ENCODE peak calls at places on chromosomes 6 and 20, in eight cellular contexts. One of them, this sample, is unnamed.

GRCh38 chr20:47318596-47319516 is 37.6 kb downstream of the ZMYND8 start:
- DNase-seq in stromal cell of bone marrow: no peak
- DNase-seq in pancreas: peak; percentile 52
- DNase-seq in activated CD4-positive, alpha-beta T cell treated with anti-CD3 and anti-CD28 coated beads for 4 hours: no peak
- DNase-seq in type B pancreatic cell: peak; percentile 72
- DNase-seq in ovary: peak; percentile 88
- DNase-seq in cardiac fibroblast: peak; percentile 92
- DNase-seq in posterior cingulate gyrus: peak; percentile 39
- DNase-seq in this sample: peak; percentile 4

GRCh38 chr6:157764346-157765068 is 58.5 kb upstream of the SNX9 start:
- DNase-seq in posterior cingulate gyrus: peak; percentile 81
- DNase-seq in pancreas: peak; percentile 32
- DNase-seq in activated CD4-positive, alpha-beta T cell treated with anti-CD3 and anti-CD28 coated beads for 4 hours: peak; percentile 89
- DNase-seq in type B pancreatic cell: no peak
- DNase-seq in stromal cell of bone marrow: peak; percentile 100
- DNase-seq in ovary: peak; percentile 70
- DNase-seq in cardiac fibroblast: peak; percentile 99
- DNase-seq in this sample: peak; percentile 80

GRCh38 chr20:37362821-37363220 is 16.9 kb downstream of the SRC start:
- DNase-seq in cardiac fibroblast: no peak
- DNase-seq in type B pancreatic cell: no peak
- DNase-seq in activated CD4-positive, alpha-beta T cell treated with anti-CD3 and anti-CD28 coated beads for 4 hours: no peak
- DNase-seq in stromal cell of bone marrow: no peak
- DNase-seq in ovary: peak; percentile 17
- DNase-seq in posterior cingulate gyrus: no peak
- DNase-seq in pancreas: no peak
- DNase-seq in this sample: no peak

GRCh38 chr20:52312131-52312729 is 120.7 kb upstream of the ZFP64 start:
- DNase-seq in pancreas: peak; percentile 16
- DNase-seq in ovary: no peak
- DNase-seq in stromal cell of bone marrow: peak; percentile 49
- DNase-seq in cardiac fibroblast: peak; percentile 78
- DNase-seq in posterior cingulate gyrus: no peak
- DNase-seq in type B pancreatic cell: no peak
- DNase-seq in activated CD4-positive, alpha-beta T cell treated with anti-CD3 and anti-CD28 coated beads for 4 hours: peak; percentile 50
- DNase-seq in this sample: peak; percentile 20

GRCh38 chr6:17884501-17885039 is 102.9 kb downstream of the KIF13A start:
- DNase-seq in posterior cingulate gyrus: no peak
- DNase-seq in stromal cell of bone marrow: no peak
- DNase-seq in type B pancreatic cell: no peak
- DNase-seq in activated CD4-positive, alpha-beta T cell treated with anti-CD3 and anti-CD28 coated beads for 4 hours: no peak
- DNase-seq in pancreas: no peak
- DNase-seq in cardiac fibroblast: no peak
- DNase-seq in ovary: no peak
- DNase-seq in this sample: no peak

GRCh38 chr20:37711987-37712961 is 18.4 kb downstream of the CTNNBL1 start:
- DNase-seq in ovary: no peak
- DNase-seq in pancreas: no peak
- DNase-seq in type B pancreatic cell: no peak
- DNase-seq in posterior cingulate gyrus: no peak
- DNase-seq in stromal cell of bone marrow: no peak
- DNase-seq in cardiac fibroblast: no peak
- DNase-seq in activated CD4-positive, alpha-beta T cell treated with anti-CD3 and anti-CD28 coated beads for 4 hours: no peak
- DNase-seq in this sample: no peak

GRCh38 chr6:9717568-9717967 is 697.3 kb downstream of the TFAP2A start:
- DNase-seq in pancreas: no peak
- DNase-seq in type B pancreatic cell: no peak
- DNase-seq in posterior cingulate gyrus: no peak
- DNase-seq in ovary: no peak
- DNase-seq in activated CD4-positive, alpha-beta T cell treated with anti-CD3 and anti-CD28 coated beads for 4 hours: no peak
- DNase-seq in cardiac fibroblast: no peak
- DNase-seq in stromal cell of bone marrow: no peak
- DNase-seq in this sample: no peak

GRCh38 chr6:153790048-153790447 is 249.0 kb upstream of the OPRM1 start:
- DNase-seq in pancreas: no peak
- DNase-seq in posterior cingulate gyrus: no peak
- DNase-seq in ovary: no peak
- DNase-seq in stromal cell of bone marrow: peak; percentile 29
- DNase-seq in type B pancreatic cell: no peak
- DNase-seq in activated CD4-positive, alpha-beta T cell treated with anti-CD3 and anti-CD28 coated beads for 4 hours: no peak
- DNase-seq in cardiac fibroblast: peak; percentile 87
- DNase-seq in this sample: no peak

GRCh38 chr20:36634342-36634741 is 11.7 kb downstream of the SLA2 start:
- DNase-seq in stromal cell of bone marrow: no peak
- DNase-seq in posterior cingulate gyrus: no peak
- DNase-seq in pancreas: no peak
- DNase-seq in type B pancreatic cell: no peak
- DNase-seq in activated CD4-positive, alpha-beta T cell treated with anti-CD3 and anti-CD28 coated beads for 4 hours: no peak
- DNase-seq in ovary: no peak
- DNase-seq in cardiac fibroblast: no peak
- DNase-seq in this sample: no peak

GRCh38 chr6:11804706-11805105 is 26.1 kb upstream of the ADTRP start:
- DNase-seq in type B pancreatic cell: no peak
- DNase-seq in activated CD4-positive, alpha-beta T cell treated with anti-CD3 and anti-CD28 coated beads for 4 hours: no peak
- DNase-seq in posterior cingulate gyrus: no peak
- DNase-seq in ovary: no peak
- DNase-seq in pancreas: no peak
- DNase-seq in cardiac fibroblast: no peak
- DNase-seq in stromal cell of bone marrow: no peak
- DNase-seq in this sample: no peak

GRCh38 chr6:42269553-42269952 is 51.9 kb upstream of the MRPS10 start:
- DNase-seq in pancreas: no peak
- DNase-seq in ovary: no peak
- DNase-seq in stromal cell of bone marrow: no peak
- DNase-seq in posterior cingulate gyrus: no peak
- DNase-seq in cardiac fibroblast: no peak
- DNase-seq in activated CD4-positive, alpha-beta T cell treated with anti-CD3 and anti-CD28 coated beads for 4 hours: no peak
- DNase-seq in type B pancreatic cell: no peak
- DNase-seq in this sample: no peak

GRCh38 chr6:133778414-133778813 is 110.5 kb upstream of the TCF21 start:
- DNase-seq in ovary: no peak
- DNase-seq in type B pancreatic cell: no peak
- DNase-seq in posterior cingulate gyrus: no peak
- DNase-seq in cardiac fibroblast: peak; percentile 96
- DNase-seq in pancreas: no peak
- DNase-seq in stromal cell of bone marrow: peak; percentile 97
- DNase-seq in activated CD4-positive, alpha-beta T cell treated with anti-CD3 and anti-CD28 coated beads for 4 hours: no peak
- DNase-seq in this sample: no peak

GRCh38 chr20:35040090-35040489 is 52.5 kb downstream of the TRPC4AP start:
- DNase-seq in pancreas: no peak
- DNase-seq in cardiac fibroblast: no peak
- DNase-seq in posterior cingulate gyrus: no peak
- DNase-seq in ovary: no peak
- DNase-seq in activated CD4-positive, alpha-beta T cell treated with anti-CD3 and anti-CD28 coated beads for 4 hours: no peak
- DNase-seq in type B pancreatic cell: no peak
- DNase-seq in stromal cell of bone marrow: no peak
- DNase-seq in this sample: no peak

GRCh38 chr20:54208492-54209044 is 681 bp downstream of the PFDN4 start:
- DNase-seq in posterior cingulate gyrus: no peak
- DNase-seq in ovary: no peak
- DNase-seq in stromal cell of bone marrow: no peak
- DNase-seq in pancreas: no peak
- DNase-seq in type B pancreatic cell: no peak
- DNase-seq in cardiac fibroblast: peak; percentile 40
- DNase-seq in activated CD4-positive, alpha-beta T cell treated with anti-CD3 and anti-CD28 coated beads for 4 hours: peak; percentile 3
- DNase-seq in this sample: no peak

GRCh38 chr6:159984268-159984786 is 15.4 kb downstream of the IGF2R start:
- DNase-seq in type B pancreatic cell: no peak
- DNase-seq in activated CD4-positive, alpha-beta T cell treated with anti-CD3 and anti-CD28 coated beads for 4 hours: no peak
- DNase-seq in ovary: no peak
- DNase-seq in posterior cingulate gyrus: no peak
- DNase-seq in stromal cell of bone marrow: no peak
- DNase-seq in pancreas: no peak
- DNase-seq in cardiac fibroblast: peak; percentile 78
- DNase-seq in this sample: no peak

GRCh38 chr20:36315545-36316351 is 9.6 kb downstream of the DLGAP4 start:
- DNase-seq in pancreas: no peak
- DNase-seq in posterior cingulate gyrus: no peak
- DNase-seq in ovary: no peak
- DNase-seq in activated CD4-positive, alpha-beta T cell treated with anti-CD3 and anti-CD28 coated beads for 4 hours: no peak
- DNase-seq in cardiac fibroblast: no peak
- DNase-seq in type B pancreatic cell: peak; percentile 62
- DNase-seq in stromal cell of bone marrow: no peak
- DNase-seq in this sample: no peak

GRCh38 chr20:17485017-17485416 is 46.2 kb downstream of the BFSP1 start:
- DNase-seq in posterior cingulate gyrus: no peak
- DNase-seq in stromal cell of bone marrow: no peak
- DNase-seq in cardiac fibroblast: no peak
- DNase-seq in activated CD4-positive, alpha-beta T cell treated with anti-CD3 and anti-CD28 coated beads for 4 hours: no peak
- DNase-seq in ovary: no peak
- DNase-seq in pancreas: no peak
- DNase-seq in type B pancreatic cell: no peak
- DNase-seq in this sample: no peak

GRCh38 chr6:33343953-33344611 is 26.5 kb upstream of the ZBTB22 start:
- DNase-seq in ovary: no peak
- DNase-seq in cardiac fibroblast: no peak
- DNase-seq in posterior cingulate gyrus: no peak
- DNase-seq in pancreas: no peak
- DNase-seq in type B pancreatic cell: no peak
- DNase-seq in activated CD4-positive, alpha-beta T cell treated with anti-CD3 and anti-CD28 coated beads for 4 hours: peak; percentile 61
- DNase-seq in stromal cell of bone marrow: no peak
- DNase-seq in this sample: peak; percentile 41

GRCh38 chr6:6976193-6976592 is 131.6 kb upstream of the RREB1 start:
- DNase-seq in posterior cingulate gyrus: no peak
- DNase-seq in cardiac fibroblast: no peak
- DNase-seq in ovary: no peak
- DNase-seq in type B pancreatic cell: no peak
- DNase-seq in activated CD4-positive, alpha-beta T cell treated with anti-CD3 and anti-CD28 coated beads for 4 hours: no peak
- DNase-seq in pancreas: no peak
- DNase-seq in stromal cell of bone marrow: no peak
- DNase-seq in this sample: no peak

GRCh38 chr6:90720404-90720803 is 133.5 kb upstream of the MAP3K7 start:
- DNase-seq in cardiac fibroblast: no peak
- DNase-seq in pancreas: no peak
- DNase-seq in stromal cell of bone marrow: no peak
- DNase-seq in ovary: no peak
- DNase-seq in type B pancreatic cell: no peak
- DNase-seq in activated CD4-positive, alpha-beta T cell treated with anti-CD3 and anti-CD28 coated beads for 4 hours: no peak
- DNase-seq in posterior cingulate gyrus: no peak
- DNase-seq in this sample: no peak

GRCh38 chr20:44024820-44025580 is 110.3 kb downstream of the TOX2 start:
- DNase-seq in stromal cell of bone marrow: no peak
- DNase-seq in type B pancreatic cell: no peak
- DNase-seq in posterior cingulate gyrus: no peak
- DNase-seq in cardiac fibroblast: no peak
- DNase-seq in ovary: no peak
- DNase-seq in pancreas: no peak
- DNase-seq in activated CD4-positive, alpha-beta T cell treated with anti-CD3 and anti-CD28 coated beads for 4 hours: no peak
- DNase-seq in this sample: no peak

GRCh38 chr6:46652232-46652602 is 401 bp downstream of the CYP39A1 start:
- DNase-seq in posterior cingulate gyrus: no peak
- DNase-seq in type B pancreatic cell: no peak
- DNase-seq in pancreas: no peak
- DNase-seq in cardiac fibroblast: no peak
- DNase-seq in ovary: no peak
- DNase-seq in stromal cell of bone marrow: no peak
- DNase-seq in activated CD4-positive, alpha-beta T cell treated with anti-CD3 and anti-CD28 coated beads for 4 hours: no peak
- DNase-seq in this sample: no peak

GRCh38 chr6:169862464-169863148 is 111.2 kb downstream of the ERMARD start:
- DNase-seq in pancreas: no peak
- DNase-seq in type B pancreatic cell: peak; percentile 42
- DNase-seq in stromal cell of bone marrow: no peak
- DNase-seq in cardiac fibroblast: no peak
- DNase-seq in ovary: peak; percentile 47
- DNase-seq in activated CD4-positive, alpha-beta T cell treated with anti-CD3 and anti-CD28 coated beads for 4 hours: no peak
- DNase-seq in posterior cingulate gyrus: no peak
- DNase-seq in this sample: no peak

GRCh38 chr6:143940011-143940597 is 68.0 kb downstream of the PLAGL1 start:
- DNase-seq in ovary: no peak
- DNase-seq in posterior cingulate gyrus: no peak
- DNase-seq in stromal cell of bone marrow: peak; percentile 6
- DNase-seq in type B pancreatic cell: no peak
- DNase-seq in cardiac fibroblast: peak; percentile 64
- DNase-seq in pancreas: peak; percentile 52
- DNase-seq in activated CD4-positive, alpha-beta T cell treated with anti-CD3 and anti-CD28 coated beads for 4 hours: peak; percentile 47
- DNase-seq in this sample: peak; percentile 26

GRCh38 chr6:16157909-16158308 is 29.0 kb downstream of the MYLIP start:
- DNase-seq in type B pancreatic cell: no peak
- DNase-seq in stromal cell of bone marrow: no peak
- DNase-seq in cardiac fibroblast: no peak
- DNase-seq in activated CD4-positive, alpha-beta T cell treated with anti-CD3 and anti-CD28 coated beads for 4 hours: no peak
- DNase-seq in posterior cingulate gyrus: no peak
- DNase-seq in pancreas: no peak
- DNase-seq in ovary: no peak
- DNase-seq in this sample: no peak

GRCh38 chr20:32972181-32973076 is 31.8 kb downstream of the SUN5 start:
- DNase-seq in pancreas: no peak
- DNase-seq in ovary: no peak
- DNase-seq in posterior cingulate gyrus: no peak
- DNase-seq in type B pancreatic cell: peak; percentile 67
- DNase-seq in cardiac fibroblast: no peak
- DNase-seq in stromal cell of bone marrow: no peak
- DNase-seq in activated CD4-positive, alpha-beta T cell treated with anti-CD3 and anti-CD28 coated beads for 4 hours: peak; percentile 83
- DNase-seq in this sample: peak; percentile 76